ENCODE peak calls at places on chromosomes 6 and 20, in five cellular contexts. One of them, this sample, is unnamed.

GRCh38 chr6:79984261-79984660 is 20.2 kb upstream of the TTK start:
- DNase-seq in hippocampal formation: no peak
- DNase-seq in kidney epithelial cell: peak
- DNase-seq in stimulated activated naive B cell treated with anti-CD40 and anti-IgM and Interleukin-4, amounts not matched to agents 10 μg/mL and 1 μg/mL and 100 μg/mL, for 72 hours: no peak
- DNase-seq in neural crest cell: no peak
- DNase-seq in this sample: no peak

GRCh38 chr6:117200067-117200466 is 65.3 kb upstream of the VGLL2 start:
- DNase-seq in hippocampal formation: no peak
- DNase-seq in kidney epithelial cell: no peak
- DNase-seq in neural crest cell: no peak
- DNase-seq in stimulated activated naive B cell treated with anti-CD40 and anti-IgM and Interleukin-4, amounts not matched to agents 10 μg/mL and 1 μg/mL and 100 μg/mL, for 72 hours: no peak
- DNase-seq in this sample: no peak

GRCh38 chr6:110688661-110689268 is 126.5 kb downstream of the CDK19 start:
- DNase-seq in hippocampal formation: no peak
- DNase-seq in kidney epithelial cell: no peak
- DNase-seq in stimulated activated naive B cell treated with anti-CD40 and anti-IgM and Interleukin-4, amounts not matched to agents 10 μg/mL and 1 μg/mL and 100 μg/mL, for 72 hours: no peak
- DNase-seq in neural crest cell: no peak
- DNase-seq in this sample: no peak

GRCh38 chr6:108966855-108967755 is 118.9 kb downstream of the ARMC2 start:
- DNase-seq in neural crest cell: peak
- DNase-seq in stimulated activated naive B cell treated with anti-CD40 and anti-IgM and Interleukin-4, amounts not matched to agents 10 μg/mL and 1 μg/mL and 100 μg/mL, for 72 hours: peak
- DNase-seq in kidney epithelial cell: peak
- DNase-seq in hippocampal formation: no peak
- DNase-seq in this sample: no peak

GRCh38 chr6:157534991-157535353 is 154.0 kb downstream of the ZDHHC14 start:
- DNase-seq in neural crest cell: no peak
- DNase-seq in kidney epithelial cell: no peak
- DNase-seq in stimulated activated naive B cell treated with anti-CD40 and anti-IgM and Interleukin-4, amounts not matched to agents 10 μg/mL and 1 μg/mL and 100 μg/mL, for 72 hours: no peak
- DNase-seq in hippocampal formation: no peak
- DNase-seq in this sample: no peak

GRCh38 chr6:18242062-18242851 is 22.1 kb downstream of the DEK start:
- DNase-seq in stimulated activated naive B cell treated with anti-CD40 and anti-IgM and Interleukin-4, amounts not matched to agents 10 μg/mL and 1 μg/mL and 100 μg/mL, for 72 hours: no peak
- DNase-seq in hippocampal formation: no peak
- DNase-seq in neural crest cell: no peak
- DNase-seq in kidney epithelial cell: peak
- DNase-seq in this sample: no peak

GRCh38 chr20:63216849-63217471 is 1.0 kb upstream of the YTHDF1 start:
- DNase-seq in hippocampal formation: no peak
- DNase-seq in kidney epithelial cell: no peak
- DNase-seq in neural crest cell: no peak
- DNase-seq in stimulated activated naive B cell treated with anti-CD40 and anti-IgM and Interleukin-4, amounts not matched to agents 10 μg/mL and 1 μg/mL and 100 μg/mL, for 72 hours: no peak
- DNase-seq in this sample: no peak

GRCh38 chr6:41092421-41093140 is 19.8 kb downstream of the NFYA start:
- DNase-seq in kidney epithelial cell: no peak
- DNase-seq in stimulated activated naive B cell treated with anti-CD40 and anti-IgM and Interleukin-4, amounts not matched to agents 10 μg/mL and 1 μg/mL and 100 μg/mL, for 72 hours: no peak
- DNase-seq in hippocampal formation: peak
- DNase-seq in neural crest cell: no peak
- DNase-seq in this sample: no peak

GRCh38 chr6:75530696-75531095 is 37.1 kb upstream of the FILIP1 start:
- DNase-seq in neural crest cell: no peak
- DNase-seq in kidney epithelial cell: no peak
- DNase-seq in hippocampal formation: no peak
- DNase-seq in stimulated activated naive B cell treated with anti-CD40 and anti-IgM and Interleukin-4, amounts not matched to agents 10 μg/mL and 1 μg/mL and 100 μg/mL, for 72 hours: no peak
- DNase-seq in this sample: no peak

GRCh38 chr6:33990061-33990541 is 155.8 kb downstream of the GRM4 start:
- DNase-seq in kidney epithelial cell: no peak
- DNase-seq in hippocampal formation: no peak
- DNase-seq in stimulated activated naive B cell treated with anti-CD40 and anti-IgM and Interleukin-4, amounts not matched to agents 10 μg/mL and 1 μg/mL and 100 μg/mL, for 72 hours: no peak
- DNase-seq in neural crest cell: no peak
- DNase-seq in this sample: no peak

GRCh38 chr6:131036143-131036542 is 26.9 kb downstream of the EPB41L2 start:
- DNase-seq in hippocampal formation: no peak
- DNase-seq in stimulated activated naive B cell treated with anti-CD40 and anti-IgM and Interleukin-4, amounts not matched to agents 10 μg/mL and 1 μg/mL and 100 μg/mL, for 72 hours: no peak
- DNase-seq in neural crest cell: no peak
- DNase-seq in kidney epithelial cell: no peak
- DNase-seq in this sample: no peak

GRCh38 chr6:12137480-12137879 is 125.4 kb downstream of the HIVEP1 start:
- DNase-seq in stimulated activated naive B cell treated with anti-CD40 and anti-IgM and Interleukin-4, amounts not matched to agents 10 μg/mL and 1 μg/mL and 100 μg/mL, for 72 hours: no peak
- DNase-seq in kidney epithelial cell: no peak
- DNase-seq in neural crest cell: no peak
- DNase-seq in hippocampal formation: peak
- DNase-seq in this sample: peak

GRCh38 chr6:145018027-145018426 is 717.3 kb downstream of the EPM2A start:
- DNase-seq in stimulated activated naive B cell treated with anti-CD40 and anti-IgM and Interleukin-4, amounts not matched to agents 10 μg/mL and 1 μg/mL and 100 μg/mL, for 72 hours: no peak
- DNase-seq in neural crest cell: no peak
- DNase-seq in kidney epithelial cell: no peak
- DNase-seq in hippocampal formation: no peak
- DNase-seq in this sample: no peak

GRCh38 chr6:152096863-152097496 is 289.5 kb downstream of the ESR1 start:
- DNase-seq in hippocampal formation: no peak
- DNase-seq in stimulated activated naive B cell treated with anti-CD40 and anti-IgM and Interleukin-4, amounts not matched to agents 10 μg/mL and 1 μg/mL and 100 μg/mL, for 72 hours: no peak
- DNase-seq in kidney epithelial cell: no peak
- DNase-seq in neural crest cell: no peak
- DNase-seq in this sample: no peak

GRCh38 chr6:30462482-30462881 is 26.8 kb upstream of the HLA-E start:
- DNase-seq in kidney epithelial cell: no peak
- DNase-seq in stimulated activated naive B cell treated with anti-CD40 and anti-IgM and Interleukin-4, amounts not matched to agents 10 μg/mL and 1 μg/mL and 100 μg/mL, for 72 hours: no peak
- DNase-seq in neural crest cell: no peak
- DNase-seq in hippocampal formation: no peak
- DNase-seq in this sample: no peak

This sample was measured in globus pallidus.